ENCODE peak calls at places on chromosomes 13 and 19, in four cellular contexts. One of them, this sample, is unnamed.

GRCh38 chr13:42574011-42574410 is at the start of gene TNFSF11:
- DNase-seq in NCI-H774: no peak
- DNase-seq in kidney glomerular epithelial cell: no peak
- DNase-seq in T-helper 9 cell: no peak
- DNase-seq in this sample: no peak

GRCh38 chr19:1027020-1027952 is 878 bp downstream of the CNN2 start:
- DNase-seq in NCI-H774: no peak
- DNase-seq in kidney glomerular epithelial cell: no peak
- DNase-seq in T-helper 9 cell: no peak
- DNase-seq in this sample: no peak

GRCh38 chr13:80444240-80445015 is 103.5 kb upstream of the SPRY2 start:
- DNase-seq in kidney glomerular epithelial cell: no peak
- DNase-seq in T-helper 9 cell: no peak
- DNase-seq in NCI-H774: no peak
- DNase-seq in this sample: no peak

GRCh38 chr19:54574051-54574450 is 461 bp downstream of the LILRA2 start:
- DNase-seq in kidney glomerular epithelial cell: no peak
- DNase-seq in T-helper 9 cell: no peak
- DNase-seq in NCI-H774: no peak
- DNase-seq in this sample: no peak

GRCh38 chr19:46718157-46718933 is 1.4 kb upstream of the PRKD2 start:
- DNase-seq in T-helper 9 cell: peak
- DNase-seq in NCI-H774: no peak
- DNase-seq in kidney glomerular epithelial cell: no peak
- DNase-seq in this sample: no peak

GRCh38 chr13:19155321-19155861 is 26.2 kb downstream of the TUBA3C start:
- DNase-seq in kidney glomerular epithelial cell: no peak
- DNase-seq in T-helper 9 cell: no peak
- DNase-seq in NCI-H774: no peak
- DNase-seq in this sample: no peak

GRCh38 chr13:47334173-47334572 is 437.3 kb upstream of the HTR2A start:
- DNase-seq in NCI-H774: no peak
- DNase-seq in kidney glomerular epithelial cell: no peak
- DNase-seq in T-helper 9 cell: no peak
- DNase-seq in this sample: no peak

GRCh38 chr13:54198911-54199310 is 1170.3 kb downstream of the OLFM4 start:
- DNase-seq in NCI-H774: no peak
- DNase-seq in T-helper 9 cell: no peak
- DNase-seq in kidney glomerular epithelial cell: no peak
- DNase-seq in this sample: no peak

GRCh38 chr13:67001363-67001762 is 228.8 kb downstream of the PCDH9 start:
- DNase-seq in T-helper 9 cell: no peak
- DNase-seq in kidney glomerular epithelial cell: no peak
- DNase-seq in NCI-H774: no peak
- DNase-seq in this sample: no peak

GRCh38 chr13:37241786-37242185 is 136.3 kb upstream of the CSNK1A1L start:
- DNase-seq in T-helper 9 cell: no peak
- DNase-seq in kidney glomerular epithelial cell: no peak
- DNase-seq in NCI-H774: no peak
- DNase-seq in this sample: no peak

GRCh38 chr13:61648546-61648945 is 232.9 kb upstream of the PCDH20 start:
- DNase-seq in NCI-H774: no peak
- DNase-seq in T-helper 9 cell: no peak
- DNase-seq in kidney glomerular epithelial cell: no peak
- DNase-seq in this sample: no peak

GRCh38 chr13:35906636-35907035 is 224.5 kb downstream of the DCLK1 start:
- DNase-seq in kidney glomerular epithelial cell: no peak
- DNase-seq in T-helper 9 cell: no peak
- DNase-seq in NCI-H774: no peak
- DNase-seq in this sample: no peak

GRCh38 chr19:17184381-17184841 is 30.7 kb upstream of the USE1 start:
- DNase-seq in kidney glomerular epithelial cell: no peak
- DNase-seq in NCI-H774: no peak
- DNase-seq in T-helper 9 cell: peak
- DNase-seq in this sample: no peak

GRCh38 chr13:24135674-24136300 is 24.7 kb upstream of the SPATA13 start:
- DNase-seq in kidney glomerular epithelial cell: peak
- DNase-seq in NCI-H774: no peak
- DNase-seq in T-helper 9 cell: no peak
- DNase-seq in this sample: no peak

GRCh38 chr13:87234981-87235380 is 436.2 kb upstream of the SLITRK5 start:
- DNase-seq in kidney glomerular epithelial cell: peak
- DNase-seq in NCI-H774: no peak
- DNase-seq in T-helper 9 cell: no peak
- DNase-seq in this sample: no peak